ENCODE peak calls at places on chromosomes 6 and 20, in eight cellular contexts. L, Z, E, V, N, D, I and X are unnamed samples. For H3K9me3, the result is how much of the 10 kb centered on the place peaks cover.

GRCh38 chr20:15930324-15931305 is 642.6 kb downstream of the KIF16B start:
- DNase-seq in L (no peak), Z (no peak), E (no peak), V (peak), N (no peak), D (peak), I (no peak), X (no peak)

GRCh38 chr6:11659757-11660156 is 118.8 kb downstream of the ADTRP start:
- DNase-seq in L (no peak), Z (no peak), E (no peak), V (no peak), N (no peak), D (no peak), I (no peak), X (no peak)

GRCh38 chr6:34243901-34244884 is 4.6 kb downstream of the SMIM29 start:
- DNase-seq in L (peak), Z (no peak), E (peak), V (peak), N (peak), D (peak), I (peak), X (no peak)

GRCh38 chr6:89613790-89614189 is 24.8 kb downstream of the LYRM2 start:
- DNase-seq in L (no peak), Z (no peak), E (no peak), V (no peak), N (peak), D (no peak), I (no peak), X (no peak)

GRCh38 chr6:114304304-114304887 is 38.4 kb downstream of the HS3ST5 start:
- DNase-seq in L (no peak), Z (no peak), E (no peak), V (no peak), N (no peak), D (peak), I (no peak), X (no peak)

GRCh38 chr6:73180718-73181619 is 44.3 kb downstream of the KHDC1L start:
- DNase-seq in L (no peak), Z (no peak), E (no peak), V (peak), N (no peak), D (peak), I (no peak), X (no peak)

GRCh38 chr20:1062334-1063015 is 55.9 kb upstream of the PSMF1 start:
- DNase-seq in L (no peak), Z (peak), E (no peak), V (no peak), N (no peak), D (no peak), I (no peak), X (no peak)

GRCh38 chr6:33655155-33655554 is 34.0 kb downstream of the ITPR3 start:
- DNase-seq in L (no peak), Z (no peak), E (no peak), V (no peak), N (no peak), D (no peak), I (no peak), X (no peak)

GRCh38 chr20:21701171-21701876 is 4.1 kb upstream of the PAX1 start:
- DNase-seq in L (peak), Z (no peak), E (no peak), V (no peak), N (no peak), D (no peak), I (no peak), X (no peak)
- H3K9me3 ChIP-seq in L (under half), Z (under half), E (under half), V (under half), N (under half), D (under half), I (under half), X (under half)

GRCh38 chr6:158908596-158908995 is 89.4 kb upstream of the EZR start:
- DNase-seq in L (no peak), Z (no peak), E (no peak), V (no peak), N (no peak), D (no peak), I (no peak), X (no peak)
- H3K27ac ChIP-seq in L (no peak), Z (no peak), E (no peak), V (no peak), N (no peak), D (no peak), I (no peak), X (no peak)

GRCh38 chr20:55057779-55058415 is 582.5 kb downstream of the DOK5 start:
- DNase-seq in L (no peak), Z (no peak), E (no peak), V (no peak), N (no peak), D (no peak), I (no peak), X (no peak)
- H3K9me3 ChIP-seq in L (under half), Z (under half), E (under half), V (under half), N (under half), D (under half), I (under half), X (under half)

GRCh38 chr6:1619106-1619665 is 9.5 kb downstream of the FOXC1 start:
- DNase-seq in L (no peak), Z (peak), E (peak), V (no peak), N (no peak), D (no peak), I (peak), X (no peak)
- H3K27ac ChIP-seq in L (no peak), Z (no peak), E (peak), V (peak), N (no peak), D (no peak), I (peak), X (no peak)

DNA sequence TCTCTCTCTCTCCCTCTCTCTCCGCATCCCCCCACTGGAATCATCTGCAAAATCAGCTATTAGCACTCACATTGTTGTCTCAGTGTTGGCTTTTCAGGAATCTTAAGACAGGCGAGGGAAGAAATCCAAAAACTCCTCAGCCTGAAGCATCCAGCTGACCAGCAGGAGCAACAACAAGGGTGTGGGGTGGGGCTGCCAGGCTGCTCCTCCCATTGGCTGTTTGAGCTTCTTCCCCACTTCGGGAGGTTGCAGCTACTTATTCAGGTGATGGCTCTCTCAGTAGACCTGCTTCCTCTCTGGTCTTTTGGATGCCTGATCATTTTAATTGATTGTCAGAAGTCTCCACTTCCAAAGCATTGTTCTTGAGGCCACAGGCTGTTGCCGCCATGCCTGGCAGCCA is 24.1 kb upstream of the SLC32A1 start:
- DNase-seq in L (peak), Z (no peak), E (no peak), V (no peak), N (no peak), D (no peak), I (no peak), X (no peak)
- H3K9me3 ChIP-seq in L (under half), Z (under half), E (under half), V (under half), N (under half), D (under half), I (under half), X (under half)